ENCODE peak calls at places on chromosomes 13 and 19, in four cellular contexts. O is PC-3, R is keratinocyte, V is hepatocyte. A is an unnamed sample.

GRCh38 chr13:108508263-108508662 is 121.1 kb upstream of the MYO16 start:
- DNase-seq in R (no peak), V (peak; percentile 43), O (peak; percentile 15), A (peak; percentile 79)

GRCh38 chr19:41740415-41741243 is 14.7 kb upstream of the CEACAM6 start:
- DNase-seq in V (no peak), R (no peak), O (no peak), A (peak; percentile 21)

GRCh38 chr19:47531640-47532387 is 17.0 kb upstream of the NAPA start:
- DNase-seq in R (no peak), V (no peak), O (no peak), A (no peak)

GRCh38 chr13:28530729-28531194 is 35.8 kb upstream of the FLT1 start:
- DNase-seq in O (peak; percentile 4), R (no peak), V (no peak), A (no peak)

GRCh38 chr13:87498681-87499080 is 172.5 kb upstream of the SLITRK5 start:
- DNase-seq in V (peak; percentile 52), O (peak; percentile 30), R (no peak), A (peak; percentile 42)

GRCh38 chr13:78876915-78877549 is 218.1 kb upstream of the OBI1 start:
- DNase-seq in O (no peak), R (no peak), V (no peak), A (no peak)

GRCh38 chr19:52297601-52298358 is 811 bp downstream of the ZNF480 start:
- DNase-seq in V (no peak), O (no peak), R (no peak), A (no peak)

GRCh38 chr19:48569814-48570213 is 17.8 kb downstream of the SULT2B1 start:
- DNase-seq in R (no peak), V (no peak), O (no peak), A (no peak)

GRCh38 chr19:44576843-44577565 is 36.4 kb upstream of the IGSF23 start:
- DNase-seq in O (peak; percentile 71), R (no peak), V (peak; percentile 84), A (peak; percentile 84)

GRCh38 chr13:46580362-46580839 is 27.4 kb downstream of the LRCH1 start:
- DNase-seq in O (no peak), V (no peak), R (no peak), A (no peak)

GRCh38 chr19:56076413-56076998 is 44.6 kb downstream of the ZNF787 start:
- DNase-seq in V (peak; percentile 73), O (peak; percentile 81), R (no peak), A (peak; percentile 77)

GRCh38 chr19:2561895-2562294 is 86.0 kb downstream of the GADD45B start:
- DNase-seq in O (no peak), V (no peak), R (no peak), A (no peak)

GRCh38 chr19:2089001-2089711 is 7.0 kb downstream of the MOB3A start:
- DNase-seq in O (peak; percentile 58), V (no peak), R (peak; percentile 93), A (no peak)

GRCh38 chr13:28494861-28495585 is at the start of gene FLT1:
- DNase-seq in O (no peak), V (peak; percentile 60), R (no peak), A (peak; percentile 93)

GRCh38 chr19:5907216-5907615 is 2.5 kb downstream of the VMAC start:
- DNase-seq in V (no peak), R (no peak), O (no peak), A (no peak)

GRCh38 chr19:30521937-30522336 is 149.8 kb downstream of the ZNF536 start:
- DNase-seq in O (no peak), R (no peak), V (no peak), A (no peak)

GRCh38 chr13:75038315-75038881 is 443.6 kb downstream of the TBC1D4 start:
- DNase-seq in O (no peak), V (no peak), R (no peak), A (no peak)

GRCh38 chr19:40247178-40247577 is 20.7 kb upstream of the CCNP start:
- DNase-seq in V (no peak), R (no peak), O (no peak), A (no peak)

GRCh38 chr13:107295391-107296157 is 727.6 kb upstream of the ARGLU1 start:
- DNase-seq in V (no peak), R (no peak), O (no peak), A (no peak)

GRCh38 chr19:16412596-16413355 is 59.0 kb downstream of the EPS15L1 start:
- DNase-seq in O (no peak), V (no peak), R (no peak), A (no peak)

GRCh38 chr19:4851551-4852290 is 15.7 kb downstream of the PLIN3 start:
- DNase-seq in V (peak; percentile 68), R (no peak), O (peak; percentile 67), A (peak; percentile 85)

GRCh38 chr19:5172859-5173577 is 167.6 kb downstream of the PTPRS start:
- DNase-seq in O (peak; percentile 100), R (peak; percentile 91), V (peak; percentile 49), A (no peak)

GRCh38 chr19:405138-405965 is 3.6 kb downstream of the C2CD4C start:
- DNase-seq in R (no peak), O (no peak), V (no peak), A (no peak)

GRCh38 chr19:19619121-19619848 is 798 bp upstream of the PBX4 start:
- DNase-seq in R (no peak), O (no peak), V (no peak), A (peak; percentile 26)

GRCh38 chr19:19618384-19619051 is at the start of gene PBX4:
- DNase-seq in R (peak; percentile 66), V (peak; percentile 96), O (peak; percentile 94), A (peak; percentile 99)

GRCh38 chr19:19610376-19611240 is 7.9 kb downstream of the PBX4 start:
- DNase-seq in R (no peak), V (no peak), O (no peak), A (no peak)

GRCh38 chr19:19615086-19615485 is 3.4 kb downstream of the PBX4 start:
- DNase-seq in V (no peak), R (no peak), O (peak; percentile 80), A (no peak)

DNA sequence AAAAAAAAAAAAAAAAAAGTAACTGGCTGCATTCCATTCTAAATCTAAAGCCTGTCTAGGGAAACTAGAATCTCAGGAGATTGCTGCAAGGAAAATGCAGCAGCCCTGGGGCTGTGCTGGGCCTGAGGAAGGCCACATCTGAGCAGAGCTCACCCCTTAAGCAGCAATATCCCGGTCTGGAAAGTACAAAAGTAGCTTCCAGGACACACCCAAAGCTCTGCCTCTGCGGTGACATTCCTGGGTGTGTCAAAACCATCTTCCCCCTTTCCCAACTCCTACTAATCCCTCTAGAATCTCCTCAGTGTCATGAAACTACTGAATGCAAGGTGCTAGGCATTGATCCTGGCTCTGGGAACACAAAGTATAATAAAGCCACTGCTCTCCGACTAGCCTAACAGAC is 5.0 kb downstream of the PBX4 start:
- DNase-seq in O (peak; percentile 91), R (peak; percentile 63), V (no peak), A (no peak)
- H3K4me2 ChIP-seq in O (peak overlapping the region; percentile 77), R (peak overlapping the region; percentile 42), V (no peak overlapping the region), A (no peak overlapping the region)

GRCh38 chr13:20990910-20991525 is 70.4 kb downstream of the LATS2 start:
- DNase-seq in V (no peak), O (no peak), R (no peak), A (peak; percentile 39)
- H3K79me2 ChIP-seq in V (peaks cover 37% of the 10 kb centered on the region), O (peaks cover 10% of the 10 kb centered on the region), R (peaks cover 32% of the 10 kb centered on the region), A (peaks cover 67% of the 10 kb centered on the region)

DNA sequence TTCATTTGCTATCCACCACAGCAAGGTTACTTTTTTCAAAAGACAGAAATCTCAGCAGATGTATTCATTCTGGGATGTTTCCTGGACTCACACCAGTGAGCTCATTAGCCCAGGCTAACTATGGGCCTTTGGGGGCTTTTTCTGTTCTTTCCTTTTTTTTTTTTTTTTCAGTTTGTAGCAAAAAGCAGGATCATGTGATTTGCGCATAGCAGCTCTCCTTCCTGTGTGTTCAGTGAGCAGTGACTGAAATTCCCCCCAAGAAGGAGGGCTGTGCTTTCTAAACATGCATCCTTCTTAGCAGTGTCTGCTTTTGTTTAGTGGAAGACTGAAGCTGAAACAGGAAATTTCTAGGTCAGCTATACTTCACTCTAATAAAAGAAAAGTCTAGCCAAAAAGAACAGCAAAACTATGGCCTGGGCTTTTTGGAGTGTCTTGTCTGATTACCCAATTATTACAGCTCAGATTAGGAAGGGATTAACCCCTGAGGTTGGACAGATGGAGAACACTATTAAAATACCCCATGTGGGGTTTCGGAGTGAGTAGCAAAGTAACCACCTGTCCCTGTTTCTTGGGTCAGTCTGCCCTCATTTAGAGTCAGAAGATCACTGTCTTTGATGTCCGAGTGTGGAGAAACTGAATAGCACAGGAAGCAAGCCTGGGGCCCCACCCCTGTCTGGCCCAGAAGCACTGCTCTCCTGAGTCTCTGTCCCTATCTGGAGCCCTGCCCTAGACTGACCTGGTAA is 8.9 kb upstream of the AMER2 start:
- DNase-seq in O (no peak), V (no peak), R (no peak), A (no peak)
- TF ChIP-seq EZH2 in O (no peak), V (no peak), R (no peak), A (no peak)

DNA sequence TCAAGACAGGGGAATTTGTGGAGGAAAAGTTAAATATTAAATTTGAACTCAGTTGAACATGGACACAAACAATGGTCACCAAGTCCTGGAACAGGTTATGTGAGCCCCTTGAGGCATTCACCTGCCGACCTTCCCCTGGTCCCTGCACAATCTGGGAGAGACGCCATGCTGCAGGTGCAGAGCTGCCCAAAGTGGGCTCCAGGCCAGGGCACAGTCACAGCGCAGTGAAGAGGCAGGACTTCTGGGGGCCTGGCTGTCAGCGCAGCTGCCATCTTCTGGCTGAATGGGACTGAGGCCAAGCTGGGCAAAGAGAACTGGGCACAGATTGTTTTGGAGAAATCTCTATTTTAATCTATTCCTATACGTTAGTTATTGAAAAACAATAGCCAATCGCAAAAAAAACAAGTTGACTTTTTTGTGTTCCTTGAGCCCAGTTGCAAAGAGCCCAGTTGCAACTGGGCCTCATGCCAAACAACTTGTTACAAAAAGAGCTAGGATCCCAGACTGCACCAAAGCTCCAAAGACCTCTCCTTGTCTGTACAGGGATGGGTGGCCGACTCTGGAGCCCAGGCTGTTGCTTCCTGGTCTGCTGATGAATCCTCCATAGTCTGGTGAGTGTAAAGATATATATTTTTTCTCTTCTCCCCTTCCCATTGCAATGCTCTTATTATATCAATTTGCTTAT is 1.2 kb upstream of the ZNF626 start:
- DNase-seq in V (no peak), R (no peak), O (no peak), A (no peak)
- H3K4me2 ChIP-seq in V (no peak overlapping the region), R (no peak overlapping the region), O (no peak overlapping the region), A (no peak overlapping the region)

DNA sequence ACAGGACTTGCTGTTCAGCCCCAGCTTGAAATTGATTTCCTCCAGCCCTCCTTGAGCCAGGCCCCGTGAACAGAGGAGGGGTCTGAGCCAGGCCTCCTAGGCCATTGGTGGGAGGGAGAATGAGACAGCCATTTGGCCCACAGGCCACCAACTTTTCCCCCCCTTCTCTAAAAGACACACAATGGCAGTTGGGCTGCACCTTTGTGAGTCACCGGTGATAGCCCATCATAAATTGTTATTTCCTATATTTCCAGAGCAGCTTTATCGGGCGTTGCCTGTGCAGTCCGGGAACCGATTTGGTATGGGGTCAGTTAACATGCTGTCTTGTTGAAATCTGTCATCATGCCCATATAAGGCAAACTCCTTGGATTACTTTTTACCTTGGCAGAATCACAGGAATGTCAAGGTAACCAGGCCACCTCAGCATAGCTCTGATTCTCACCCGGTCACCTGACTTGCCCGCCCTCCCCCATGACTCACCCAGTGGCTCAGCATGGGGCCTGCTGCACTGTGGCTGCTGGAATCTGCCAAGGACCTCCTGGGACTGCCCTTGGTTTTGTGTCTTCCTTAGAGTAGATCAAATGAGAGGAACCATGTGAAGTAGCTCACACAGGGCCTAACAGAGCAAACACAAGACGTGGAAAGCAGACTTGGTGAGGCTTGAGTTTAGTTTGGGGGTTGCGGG is 36.1 kb downstream of the ACTN4 start:
- DNase-seq in O (peak; percentile 96), R (peak; percentile 97), V (peak; percentile 93), A (peak; percentile 95)
- H3K79me2 ChIP-seq in O (peaks cover 85% of the 10 kb centered on the region), R (peaks cover 82% of the 10 kb centered on the region), V (peaks cover 80% of the 10 kb centered on the region), A (peaks cover 93% of the 10 kb centered on the region)